ENCODE peak calls at places on chromosomes 6 and 20, in four cellular contexts. O, V, N and P are unnamed samples.

GRCh38 chr6:89999154-89999553 is 104.9 kb downstream of the GJA10 start:
- DNase-seq in O (peak), V (no peak), N (peak), P (no peak)

GRCh38 chr6:28648878-28649375 is 123.2 kb downstream of the GPX5 start:
- DNase-seq in O (no peak), V (no peak), N (no peak), P (no peak)

GRCh38 chr20:415820-416322 is 7.8 kb downstream of the RBCK1 start:
- DNase-seq in O (no peak), V (no peak), N (no peak), P (no peak)

GRCh38 chr6:121765060-121765459 is 329.6 kb downstream of the GJA1 start:
- DNase-seq in O (no peak), V (no peak), N (no peak), P (no peak)

GRCh38 chr6:146097586-146097985 is 68.7 kb downstream of the GRM1 start:
- DNase-seq in O (no peak), V (no peak), N (no peak), P (no peak)

GRCh38 chr6:116954938-116955337 is 77.9 kb downstream of the RFX6 start:
- DNase-seq in O (no peak), V (no peak), N (no peak), P (no peak)

GRCh38 chr6:43090557-43090952 is 14.4 kb downstream of the PTK7 start:
- DNase-seq in O (no peak), V (no peak), N (no peak), P (no peak)

GRCh38 chr6:161940519-161940918 is 666.7 kb upstream of the AGPAT4 start:
- DNase-seq in O (no peak), V (no peak), N (no peak), P (no peak)

GRCh38 chr20:44649976-44650375 is 1.5 kb downstream of the ADA start:
- DNase-seq in O (no peak), V (no peak), N (no peak), P (no peak)

GRCh38 chr6:168150551-168151444 is 71.8 kb upstream of the FRMD1 start:
- DNase-seq in O (no peak), V (peak), N (no peak), P (no peak)

GRCh38 chr20:14446446-14446845 is 109.0 kb upstream of the FLRT3 start:
- DNase-seq in O (no peak), V (no peak), N (no peak), P (no peak)

GRCh38 chr6:40346241-40346640 is 240.9 kb downstream of the LRFN2 start:
- DNase-seq in O (no peak), V (no peak), N (no peak), P (no peak)

GRCh38 chr20:38418509-38419204 is 16.5 kb downstream of the SNHG17 start:
- DNase-seq in O (no peak), V (no peak), N (peak), P (no peak)

GRCh38 chr20:7853493-7853892 is 86.8 kb downstream of the HAO1 start:
- DNase-seq in O (no peak), V (no peak), N (no peak), P (no peak)

GRCh38 chr20:63310265-63310971 is 17.4 kb downstream of the COL20A1 start:
- DNase-seq in O (peak), V (no peak), N (no peak), P (no peak)

GRCh38 chr20:36881331-36881730 is 5.4 kb downstream of the TLDC2 start:
- DNase-seq in O (no peak), V (no peak), N (no peak), P (no peak)